ENCODE peak calls at places on chromosome 22, in four cellular contexts. J is AML-193, C is NCI-H748 treated with DMSO at 0.1 percent for 48 hours, P is anterior cingulate cortex. O is an unnamed sample.

GRCh38 chr22:20566420-20567260 is 59.2 kb downstream of the MED15 start:
- DNase-seq in J (no peak), C (no peak), P (no peak), O (no peak)

GRCh38 chr22:49724030-49724892 is 103.4 kb downstream of the BRD1 start:
- DNase-seq in J (peak), C (peak), P (no peak), O (no peak)

GRCh38 chr22:42324991-42325710 is 54.7 kb upstream of the TCF20 start:
- DNase-seq in J (no peak), C (peak), P (no peak), O (no peak)

GRCh38 chr22:37633693-37634504 is 5.6 kb upstream of the SH3BP1 start:
- DNase-seq in J (peak), C (no peak), P (peak), O (peak)

GRCh38 chr22:48426466-48427380 is 1401.0 kb downstream of the BRD1 start:
- DNase-seq in J (no peak), C (no peak), P (no peak), O (no peak)

GRCh38 chr22:47615051-47615450 is 852.6 kb downstream of the TBC1D22A start:
- DNase-seq in J (no peak), C (no peak), P (no peak), O (no peak)

GRCh38 chr22:24289138-24289537 is 18.5 kb downstream of the SPECC1L start:
- DNase-seq in J (no peak), C (no peak), P (no peak), O (no peak)

GRCh38 chr22:20584872-20585639 is 77.6 kb downstream of the MED15 start:
- DNase-seq in J (no peak), C (no peak), P (no peak), O (no peak)

GRCh38 chr22:28883917-28884753 is 763 bp downstream of the ZNRF3 start:
- DNase-seq in J (no peak), C (no peak), P (no peak), O (peak)

GRCh38 chr22:37457093-37457893 is 28.9 kb downstream of the MFNG start:
- DNase-seq in J (peak), C (peak), P (peak), O (peak)

GRCh38 chr22:42459273-42460040 is 27.3 kb upstream of the NFAM1 start:
- DNase-seq in J (no peak), C (no peak), P (no peak), O (no peak)

GRCh38 chr22:44837481-44837880 is 85.1 kb downstream of the ARHGAP8 start:
- DNase-seq in J (no peak), C (no peak), P (no peak), O (no peak)

GRCh38 chr22:29738118-29738815 is 18.5 kb downstream of the CABP7 start:
- DNase-seq in J (no peak), C (no peak), P (no peak), O (no peak)

GRCh38 chr22:24578355-24579241 is 14.3 kb downstream of the LRRC75B start:
- DNase-seq in J (no peak), C (peak), P (no peak), O (no peak)

GRCh38 chr22:44724416-44724815 is 22.4 kb downstream of the PRR5 start:
- DNase-seq in J (no peak), C (no peak), P (no peak), O (no peak)

GRCh38 chr22:43157874-43158546 is 6.7 kb downstream of the TSPO start:
- DNase-seq in J (no peak), C (no peak), P (no peak), O (no peak)

GRCh38 chr22:46378499-46379300 is 43.2 kb downstream of the TRMU start:
- DNase-seq in J (no peak), C (no peak), P (no peak), O (no peak)

GRCh38 chr22:49850021-49850911 is 3.4 kb upstream of the ZBED4 start:
- DNase-seq in J (no peak), C (no peak), P (no peak), O (no peak)

GRCh38 chr22:49185312-49185969 is 642.2 kb downstream of the BRD1 start:
- DNase-seq in J (no peak), C (no peak), P (no peak), O (no peak)

GRCh38 chr22:45771057-45771456 is 99.4 kb downstream of the ATXN10 start:
- DNase-seq in J (no peak), C (no peak), P (no peak), O (no peak)